ENCODE peak calls at places on chromosomes 16 and 17, in ten cellular contexts. G is NCI-H2081; D is GM19239; L is RPMI8226; M is stimulated activated CD8-positive, alpha-beta memory T cell treated with anti-CD3 and anti-CD28 coated beads, Interleukin-7, amount 100 ng/mL, for 48 hours; Z is HFFc6; X is astrocyte of the cerebellum; A is AG09309; T is nucleus accumbens; E is GM12865. Q is an unnamed sample.

GRCh38 chr17:63041722-63042121 is 75.7 kb downstream of the TANC2 start:
- DNase-seq in Z (no peak), L (no peak), X (no peak), A (no peak), G (no peak), M (no peak), E (no peak), D (no peak), T (no peak), Q (no peak)

GRCh38 chr17:44995602-44996001 is 27.5 kb upstream of the C1QL1 start:
- DNase-seq in Z (no peak), X (no peak), T (no peak), L (no peak), M (no peak), G (no peak), A (no peak), E (no peak), D (no peak), Q (no peak)

GRCh38 chr17:49267912-49268311 is 37.3 kb upstream of the PHOSPHO1 start:
- DNase-seq in E (no peak), G (no peak), L (no peak), D (no peak), T (no peak), X (no peak), Z (no peak), M (no peak), A (no peak), Q (no peak)

GRCh38 chr17:28982191-28982793 is 23.5 kb downstream of the SEZ6 start:
- DNase-seq in E (peak; percentile 89), X (no peak), L (peak; percentile 18), T (no peak), A (no peak), G (no peak), D (peak; percentile 82), M (peak; percentile 13), Z (no peak), Q (peak; percentile 65)

GRCh38 chr17:50020841-50021599 is 26.0 kb upstream of the DLX3 start:
- DNase-seq in Z (no peak), X (no peak), G (no peak), M (no peak), T (no peak), E (no peak), A (no peak), L (peak; percentile 14), D (no peak), Q (no peak)

GRCh38 chr17:60920107-60920506 is 242.5 kb downstream of the BCAS3 start:
- DNase-seq in L (no peak), G (no peak), E (no peak), M (no peak), Z (no peak), D (no peak), T (no peak), A (no peak), X (no peak), Q (no peak)

GRCh38 chr17:9918804-9919352 is 13.8 kb upstream of the RCVRN start:
- DNase-seq in E (no peak), D (no peak), Z (no peak), L (no peak), T (no peak), A (no peak), M (no peak), X (no peak), G (no peak), Q (no peak)

GRCh38 chr17:16425698-16426659 is 10.6 kb downstream of the TRPV2 start:
- DNase-seq in L (no peak), X (no peak), E (no peak), A (no peak), M (no peak), G (no peak), T (no peak), Z (no peak), D (no peak), Q (no peak)

GRCh38 chr16:56625943-56626654 is 518 bp downstream of the MT1E start:
- DNase-seq in D (no peak), A (peak; percentile 51), X (peak; percentile 57), M (no peak), L (no peak), E (no peak), G (no peak), T (no peak), Z (peak; percentile 76), Q (no peak)

GRCh38 chr17:29709861-29710849 is 87.4 kb upstream of the CORO6 start:
- DNase-seq in A (no peak), E (no peak), Z (peak; percentile 13), L (no peak), X (no peak), T (no peak), G (no peak), M (no peak), D (no peak), Q (no peak)

GRCh38 chr16:49120631-49121030 is 161.0 kb downstream of the CBLN1 start:
- DNase-seq in T (no peak), G (no peak), D (no peak), Z (no peak), A (no peak), L (no peak), E (no peak), M (no peak), X (no peak), Q (no peak)

GRCh38 chr16:51816929-51817328 is 665.9 kb upstream of the SALL1 start:
- DNase-seq in M (no peak), A (no peak), X (no peak), G (no peak), D (no peak), T (no peak), L (no peak), Z (peak; percentile 50), E (no peak), Q (no peak)

GRCh38 chr17:78117027-78117981 is 11.3 kb downstream of the TMC6 start:
- DNase-seq in Z (no peak), A (no peak), M (no peak), G (peak; percentile 18), T (no peak), E (no peak), D (no peak), X (no peak), L (no peak), Q (no peak)

GRCh38 chr17:309361-309888 is 43.2 kb downstream of the RPH3AL start:
- DNase-seq in D (no peak), E (peak; percentile 71), Z (no peak), G (no peak), A (no peak), L (peak; percentile 38), T (no peak), X (no peak), M (no peak), Q (peak; percentile 76)

GRCh38 chr17:14201087-14201486 is 35.6 kb downstream of the CDRT15 start:
- DNase-seq in X (no peak), L (no peak), A (no peak), T (no peak), M (no peak), D (no peak), G (no peak), Z (no peak), E (no peak), Q (no peak)

GRCh38 chr17:39643271-39643670 is 6.3 kb downstream of the STARD3 start:
- DNase-seq in A (no peak), T (no peak), X (no peak), D (no peak), M (no peak), Z (no peak), E (no peak), L (no peak), G (no peak), Q (no peak)

GRCh38 chr16:79845006-79845733 is 244.6 kb upstream of the MAF start:
- DNase-seq in E (peak; percentile 77), L (peak; percentile 78), Z (no peak), M (no peak), A (no peak), T (no peak), G (no peak), X (no peak), D (no peak), Q (peak; percentile 26)

GRCh38 chr17:36937961-36938565 is 788 bp downstream of the LHX1 start:
- DNase-seq in T (no peak), D (no peak), M (no peak), E (no peak), Z (no peak), X (no peak), L (no peak), A (no peak), G (no peak), Q (no peak)

GRCh38 chr17:7932949-7933348 is 943 bp downstream of the CNTROB start:
- DNase-seq in G (no peak), D (no peak), X (no peak), Z (peak; percentile 80), A (no peak), M (no peak), L (peak; percentile 61), T (no peak), E (peak; percentile 50), Q (no peak)

GRCh38 chr17:30942311-30943079 is 20.8 kb downstream of the ADAP2 start:
- DNase-seq in E (no peak), Z (peak; percentile 51), T (no peak), M (no peak), D (no peak), L (no peak), X (no peak), A (no peak), G (no peak), Q (no peak)

GRCh38 chr16:29809850-29810698 is 1.9 kb upstream of the PRRT2 start:
- DNase-seq in A (no peak), E (no peak), T (peak; percentile 17), M (no peak), D (no peak), G (no peak), X (no peak), L (no peak), Z (no peak), Q (no peak)

GRCh38 chr17:76224321-76224852 is 15.9 kb downstream of the RNF157 start:
- DNase-seq in D (no peak), Z (no peak), E (no peak), M (no peak), A (no peak), G (no peak), L (no peak), X (no peak), T (no peak), Q (no peak)

GRCh38 chr17:7440113-7440822 is 956 bp downstream of the FGF11 start:
- DNase-seq in E (peak; percentile 58), X (no peak), Z (no peak), L (peak; percentile 77), A (no peak), M (no peak), G (no peak), T (peak; percentile 5), D (no peak), Q (no peak)

GRCh38 chr17:59167571-59168001 is 12.0 kb downstream of the PRR11 start:
- DNase-seq in D (no peak), G (no peak), E (no peak), T (no peak), M (no peak), A (no peak), X (no peak), L (no peak), Z (no peak), Q (no peak)

GRCh38 chr17:67647482-67647881 is 70.3 kb upstream of the NOL11 start:
- DNase-seq in T (no peak), D (no peak), G (no peak), A (no peak), X (no peak), M (no peak), L (peak; percentile 46), E (peak; percentile 95), Z (no peak), Q (no peak)

GRCh38 chr17:16935241-16935663 is 36.7 kb downstream of the TNFRSF13B start:
- DNase-seq in Z (no peak), G (no peak), E (peak; percentile 41), A (no peak), D (no peak), X (no peak), L (no peak), T (no peak), M (no peak), Q (no peak)

GRCh38 chr16:1877089-1877488 is 5.1 kb upstream of the MEIOB start:
- DNase-seq in M (no peak), Z (no peak), T (no peak), G (no peak), D (no peak), L (no peak), A (no peak), X (no peak), E (no peak), Q (no peak)

GRCh38 chr17:63134867-63135266 is 168.8 kb downstream of the TANC2 start:
- DNase-seq in M (no peak), L (no peak), D (no peak), X (no peak), E (no peak), A (no peak), T (no peak), Z (no peak), G (no peak), Q (no peak)